ENCODE peak calls at places on chromosomes 13 and 19, in ten cellular contexts. S, R, Y, D, X, Q, V, I, P and U are unnamed samples.
A peak's percentile ranks its signal among the peaks of the same experiment; 100 is the strongest.

GRCh38 chr19:1979642-1980041 is 35.9 kb downstream of the BTBD2 start:
- DNase-seq in S (no peak), R (no peak), Y (no peak), D (no peak), X (no peak), Q (no peak), V (no peak), I (no peak), P (no peak), U (no peak)

GRCh38 chr13:77333521-77334083 is 6.7 kb upstream of the MYCBP2 start:
- DNase-seq in S (no peak), R (no peak), Y (no peak), D (no peak), X (no peak), Q (no peak), V (peak; percentile 48), I (no peak), P (no peak), U (no peak)

GRCh38 chr19:38596057-38596981 is 21.4 kb downstream of the MAP4K1 start:
- DNase-seq in S (no peak), R (peak; percentile 66), Y (no peak), D (no peak), X (peak; percentile 90), Q (peak; percentile 72), V (peak; percentile 79), I (no peak), P (no peak), U (peak; percentile 14)

GRCh38 chr13:32811297-32811800 is 204.9 kb upstream of the KL start:
- DNase-seq in S (no peak), R (no peak), Y (no peak), D (no peak), X (no peak), Q (no peak), V (no peak), I (peak; percentile 11), P (no peak), U (peak; percentile 22)

GRCh38 chr19:21483589-21484170 is 21.7 kb upstream of the ZNF429 start:
- DNase-seq in S (peak; percentile 65), R (peak; percentile 79), Y (peak; percentile 67), D (no peak), X (no peak), Q (peak; percentile 60), V (peak; percentile 76), I (no peak), P (peak; percentile 51), U (no peak)

GRCh38 chr19:39424934-39425333 is 10.8 kb downstream of the RPS16 start:
- DNase-seq in S (no peak), R (peak; percentile 34), Y (no peak), D (no peak), X (no peak), Q (no peak), V (no peak), I (no peak), P (no peak), U (no peak)

GRCh38 chr19:1829958-1830357 is 17.9 kb upstream of the ATP8B3 start:
- DNase-seq in S (no peak), R (no peak), Y (no peak), D (no peak), X (no peak), Q (no peak), V (no peak), I (no peak), P (no peak), U (no peak)

GRCh38 chr19:33752018-33752790 is 44.5 kb upstream of the KCTD15 start:
- DNase-seq in S (no peak), R (no peak), Y (no peak), D (no peak), X (no peak), Q (no peak), V (no peak), I (no peak), P (no peak), U (no peak)

GRCh38 chr19:5578094-5578846 is 10.5 kb upstream of the TINCR start:
- DNase-seq in S (peak; percentile 81), R (peak; percentile 82), Y (peak; percentile 58), D (no peak), X (peak; percentile 57), Q (peak; percentile 74), V (peak; percentile 79), I (peak; percentile 16), P (peak; percentile 53), U (peak; percentile 84)

GRCh38 chr13:106490887-106491321 is 44.6 kb downstream of the EFNB2 start:
- DNase-seq in S (no peak), R (no peak), Y (no peak), D (no peak), X (no peak), Q (no peak), V (no peak), I (no peak), P (no peak), U (no peak)

GRCh38 chr13:113415032-113415431 is 38.3 kb downstream of the ADPRHL1 start:
- DNase-seq in S (no peak), R (no peak), Y (no peak), D (no peak), X (no peak), Q (no peak), V (no peak), I (no peak), P (no peak), U (no peak)

GRCh38 chr13:113412440-113412839 is 40.8 kb downstream of the ADPRHL1 start:
- DNase-seq in S (no peak), R (no peak), Y (no peak), D (no peak), X (no peak), Q (no peak), V (peak; percentile 24), I (no peak), P (no peak), U (no peak)

GRCh38 chr13:113414335-113414734 is 39.0 kb downstream of the ADPRHL1 start:
- DNase-seq in S (no peak), R (no peak), Y (no peak), D (no peak), X (no peak), Q (no peak), V (no peak), I (no peak), P (no peak), U (no peak)

GRCh38 chr13:113413178-113413897 is 40.0 kb downstream of the ADPRHL1 start:
- DNase-seq in S (no peak), R (no peak), Y (no peak), D (peak; percentile 27), X (no peak), Q (no peak), V (peak; percentile 39), I (no peak), P (no peak), U (no peak)

GRCh38 chr13:113413898-113414282 is 39.4 kb downstream of the ADPRHL1 start:
- DNase-seq in S (no peak), R (no peak), Y (peak; percentile 59), D (no peak), X (no peak), Q (peak; percentile 46), V (no peak), I (no peak), P (no peak), U (no peak)
- H3K4me3 ChIP-seq in S (no peak overlapping the region), R (no peak overlapping the region), Y (peak overlapping the region; percentile 17), D (no peak overlapping the region), X (no peak overlapping the region), Q (no peak overlapping the region), V (no peak overlapping the region), I (no peak overlapping the region), P (no peak overlapping the region), U (no peak overlapping the region)

DNA sequence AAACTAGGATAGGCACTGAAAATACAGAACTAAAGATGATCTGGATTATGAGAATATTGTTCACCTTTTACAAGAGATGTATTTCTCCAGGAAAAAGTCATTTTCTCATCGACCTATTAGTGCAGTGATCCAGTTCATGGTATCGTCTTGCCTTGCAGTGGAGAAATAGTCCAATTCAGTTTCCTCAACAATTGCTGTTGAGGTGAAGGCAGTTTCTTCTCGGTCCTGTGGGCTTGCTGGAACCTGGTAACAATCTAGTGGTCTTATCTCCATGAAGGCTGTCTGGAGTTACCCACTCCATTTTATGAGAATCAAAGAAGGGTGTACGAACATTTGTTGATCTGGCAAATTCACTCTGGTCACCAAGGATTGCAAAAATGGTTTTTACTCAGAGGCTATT is 266.8 kb downstream of the LHFPL6 start:
- DNase-seq in S (no peak), R (no peak), Y (no peak), D (no peak), X (no peak), Q (no peak), V (no peak), I (no peak), P (no peak), U (no peak)
- H3K27ac ChIP-seq in S (no peak overlapping the region), R (no peak overlapping the region), Y (no peak overlapping the region), D (no peak overlapping the region), X (no peak overlapping the region), Q (no peak overlapping the region), V (no peak overlapping the region), I (no peak overlapping the region), P (no peak overlapping the region), U (no peak overlapping the region)

DNA sequence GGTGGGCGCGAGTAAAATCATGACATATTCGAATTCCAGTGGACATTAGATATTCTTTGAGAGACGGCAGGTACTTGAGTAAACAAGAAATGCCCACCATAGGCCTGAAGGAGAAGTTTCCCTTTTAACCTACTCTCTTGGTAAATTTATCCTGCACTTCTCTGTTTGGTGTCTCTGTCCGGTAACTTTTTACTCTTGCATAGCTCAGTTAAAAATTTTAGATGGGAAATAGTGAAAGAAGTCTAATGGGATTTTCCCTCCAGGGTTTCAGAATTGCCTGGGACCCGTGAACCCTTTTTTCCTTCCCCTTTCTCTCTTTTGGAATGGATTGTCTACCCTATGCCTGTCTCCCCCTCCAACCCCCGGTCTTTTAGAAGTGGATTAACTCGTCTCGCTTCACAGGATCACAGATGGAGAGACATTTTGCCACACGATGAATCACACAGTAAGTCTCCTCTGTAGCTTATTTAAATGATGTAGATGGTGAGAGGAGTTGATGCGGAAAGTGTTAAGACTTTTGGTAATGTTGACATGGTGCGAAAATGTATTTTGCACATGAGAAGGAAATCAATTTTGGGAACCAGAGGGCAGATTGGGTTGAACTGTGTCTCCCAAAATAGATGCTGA is 511 bp upstream of the MIPEP start:
- DNase-seq in S (no peak), R (no peak), Y (no peak), D (peak; percentile 20), X (no peak), Q (no peak), V (no peak), I (no peak), P (no peak), U (peak; percentile 21)
- TF ChIP-seq CTCF in S (no peak), R (no peak), Y (no peak), D (no peak), X (no peak), Q (no peak), V (no peak), I (no peak), P (no peak), U (no peak)

GRCh38 chr19:10431254-10431942 is 11.1 kb downstream of the PDE4A start:
- DNase-seq in S (peak; percentile 52), R (no peak), Y (peak; percentile 32), D (peak; percentile 39), X (no peak), Q (peak; percentile 44), V (peak; percentile 76), I (no peak), P (no peak), U (peak; percentile 37)
- H3K4me3 ChIP-seq in S (peak overlapping the region; percentile 52), R (peak overlapping the region; percentile 50), Y (peak overlapping the region; percentile 86), D (peak overlapping the region; percentile 78), X (peak overlapping the region; percentile 50), Q (peak overlapping the region; percentile 69), V (peak overlapping the region; percentile 83), I (peak overlapping the region; percentile 58), P (peak overlapping the region; percentile 43), U (peak overlapping the region; percentile 56)